ENCODE peak calls at places on chromosomes 3 and 15, in six cellular contexts. One of them, this sample, is unnamed.

GRCh38 chr3:14946749-14947104 is 656 bp upstream of the NR2C2 start:
- DNase-seq in lower lobe of right lung: no peak
- DNase-seq in iPS-NIHi11: no peak
- DNase-seq in Panc1: no peak
- DNase-seq in activated CD8-positive, alpha-beta memory T cell treated with anti-CD3 and anti-CD28 coated beads, Interleukin-2, amount 50 U/mL, for 48 hours: no peak
- DNase-seq in COR-L47: no peak
- DNase-seq in this sample: no peak

GRCh38 chr15:75043509-75044257 is 20.3 kb downstream of the PPCDC start:
- DNase-seq in lower lobe of right lung: peak
- DNase-seq in iPS-NIHi11: no peak
- DNase-seq in Panc1: no peak
- DNase-seq in activated CD8-positive, alpha-beta memory T cell treated with anti-CD3 and anti-CD28 coated beads, Interleukin-2, amount 50 U/mL, for 48 hours: no peak
- DNase-seq in COR-L47: no peak
- DNase-seq in this sample: no peak

GRCh38 chr15:64507293-64507802 is 47.0 kb downstream of the ZNF609 start:
- DNase-seq in lower lobe of right lung: peak
- DNase-seq in iPS-NIHi11: peak
- DNase-seq in Panc1: no peak
- DNase-seq in activated CD8-positive, alpha-beta memory T cell treated with anti-CD3 and anti-CD28 coated beads, Interleukin-2, amount 50 U/mL, for 48 hours: peak
- DNase-seq in COR-L47: no peak
- DNase-seq in this sample: no peak

GRCh38 chr3:43477600-43477999 is 144.2 kb downstream of the ANO10 start:
- DNase-seq in lower lobe of right lung: peak
- DNase-seq in iPS-NIHi11: no peak
- DNase-seq in Panc1: no peak
- DNase-seq in activated CD8-positive, alpha-beta memory T cell treated with anti-CD3 and anti-CD28 coated beads, Interleukin-2, amount 50 U/mL, for 48 hours: peak
- DNase-seq in COR-L47: no peak
- DNase-seq in this sample: no peak

GRCh38 chr3:69731080-69731479 is 8.2 kb upstream of the MITF start:
- DNase-seq in lower lobe of right lung: no peak
- DNase-seq in iPS-NIHi11: no peak
- DNase-seq in Panc1: no peak
- DNase-seq in activated CD8-positive, alpha-beta memory T cell treated with anti-CD3 and anti-CD28 coated beads, Interleukin-2, amount 50 U/mL, for 48 hours: no peak
- DNase-seq in COR-L47: no peak
- DNase-seq in this sample: no peak

GRCh38 chr3:122232485-122232884 is 49.0 kb downstream of the CASR start:
- DNase-seq in lower lobe of right lung: no peak
- DNase-seq in iPS-NIHi11: no peak
- DNase-seq in Panc1: no peak
- DNase-seq in activated CD8-positive, alpha-beta memory T cell treated with anti-CD3 and anti-CD28 coated beads, Interleukin-2, amount 50 U/mL, for 48 hours: no peak
- DNase-seq in COR-L47: no peak
- DNase-seq in this sample: no peak

GRCh38 chr3:194483850-194484249 is 3.0 kb downstream of the ATP13A3 start:
- DNase-seq in lower lobe of right lung: no peak
- DNase-seq in iPS-NIHi11: no peak
- DNase-seq in Panc1: no peak
- DNase-seq in activated CD8-positive, alpha-beta memory T cell treated with anti-CD3 and anti-CD28 coated beads, Interleukin-2, amount 50 U/mL, for 48 hours: no peak
- DNase-seq in COR-L47: no peak
- DNase-seq in this sample: no peak

GRCh38 chr3:45055411-45056143 is 29.5 kb downstream of the CLEC3B start:
- DNase-seq in lower lobe of right lung: no peak
- DNase-seq in iPS-NIHi11: peak
- DNase-seq in Panc1: no peak
- DNase-seq in activated CD8-positive, alpha-beta memory T cell treated with anti-CD3 and anti-CD28 coated beads, Interleukin-2, amount 50 U/mL, for 48 hours: no peak
- DNase-seq in COR-L47: no peak
- DNase-seq in this sample: peak

GRCh38 chr15:82571722-82572222 is 31.5 kb upstream of the RPS17 start:
- DNase-seq in lower lobe of right lung: peak
- DNase-seq in iPS-NIHi11: peak
- DNase-seq in Panc1: no peak
- DNase-seq in activated CD8-positive, alpha-beta memory T cell treated with anti-CD3 and anti-CD28 coated beads, Interleukin-2, amount 50 U/mL, for 48 hours: no peak
- DNase-seq in COR-L47: peak
- DNase-seq in this sample: peak

GRCh38 chr3:184874709-184875644 is 63.0 kb downstream of the VPS8 start:
- DNase-seq in lower lobe of right lung: no peak
- DNase-seq in iPS-NIHi11: peak
- DNase-seq in Panc1: peak
- DNase-seq in activated CD8-positive, alpha-beta memory T cell treated with anti-CD3 and anti-CD28 coated beads, Interleukin-2, amount 50 U/mL, for 48 hours: no peak
- DNase-seq in COR-L47: peak
- DNase-seq in this sample: peak

GRCh38 chr3:157082305-157082981 is 77.5 kb downstream of the CCNL1 start:
- DNase-seq in lower lobe of right lung: no peak
- DNase-seq in iPS-NIHi11: no peak
- DNase-seq in Panc1: no peak
- DNase-seq in activated CD8-positive, alpha-beta memory T cell treated with anti-CD3 and anti-CD28 coated beads, Interleukin-2, amount 50 U/mL, for 48 hours: no peak
- DNase-seq in COR-L47: no peak
- DNase-seq in this sample: no peak

GRCh38 chr3:97009427-97010019 is 195.1 kb downstream of the EPHA6 start:
- DNase-seq in lower lobe of right lung: no peak
- DNase-seq in iPS-NIHi11: no peak
- DNase-seq in Panc1: no peak
- DNase-seq in activated CD8-positive, alpha-beta memory T cell treated with anti-CD3 and anti-CD28 coated beads, Interleukin-2, amount 50 U/mL, for 48 hours: no peak
- DNase-seq in COR-L47: no peak
- DNase-seq in this sample: no peak

GRCh38 chr3:170709046-170709445 is 123.2 kb upstream of the SLC7A14 start:
- DNase-seq in lower lobe of right lung: no peak
- DNase-seq in iPS-NIHi11: no peak
- DNase-seq in Panc1: no peak
- DNase-seq in activated CD8-positive, alpha-beta memory T cell treated with anti-CD3 and anti-CD28 coated beads, Interleukin-2, amount 50 U/mL, for 48 hours: no peak
- DNase-seq in COR-L47: no peak
- DNase-seq in this sample: no peak

GRCh38 chr15:70281811-70282307 is 184.1 kb upstream of the TLE3 start:
- DNase-seq in lower lobe of right lung: no peak
- DNase-seq in iPS-NIHi11: no peak
- DNase-seq in Panc1: no peak
- DNase-seq in activated CD8-positive, alpha-beta memory T cell treated with anti-CD3 and anti-CD28 coated beads, Interleukin-2, amount 50 U/mL, for 48 hours: no peak
- DNase-seq in COR-L47: no peak
- DNase-seq in this sample: no peak

GRCh38 chr15:58203537-58203936 is 65.4 kb downstream of the AQP9 start:
- DNase-seq in lower lobe of right lung: no peak
- DNase-seq in iPS-NIHi11: no peak
- DNase-seq in Panc1: no peak
- DNase-seq in activated CD8-positive, alpha-beta memory T cell treated with anti-CD3 and anti-CD28 coated beads, Interleukin-2, amount 50 U/mL, for 48 hours: no peak
- DNase-seq in COR-L47: no peak
- DNase-seq in this sample: no peak

GRCh38 chr3:121681792-121682191 is 21.1 kb upstream of the HCLS1 start:
- DNase-seq in lower lobe of right lung: no peak
- DNase-seq in iPS-NIHi11: no peak
- DNase-seq in Panc1: no peak
- DNase-seq in activated CD8-positive, alpha-beta memory T cell treated with anti-CD3 and anti-CD28 coated beads, Interleukin-2, amount 50 U/mL, for 48 hours: no peak
- DNase-seq in COR-L47: no peak
- DNase-seq in this sample: no peak

GRCh38 chr3:190671658-190672057 is 157.8 kb downstream of the IL1RAP start:
- DNase-seq in lower lobe of right lung: no peak
- DNase-seq in iPS-NIHi11: no peak
- DNase-seq in Panc1: no peak
- DNase-seq in activated CD8-positive, alpha-beta memory T cell treated with anti-CD3 and anti-CD28 coated beads, Interleukin-2, amount 50 U/mL, for 48 hours: no peak
- DNase-seq in COR-L47: no peak
- DNase-seq in this sample: no peak

GRCh38 chr15:95341686-95342085 is 988.8 kb upstream of the NR2F2 start:
- DNase-seq in lower lobe of right lung: no peak
- DNase-seq in iPS-NIHi11: no peak
- DNase-seq in Panc1: no peak
- DNase-seq in activated CD8-positive, alpha-beta memory T cell treated with anti-CD3 and anti-CD28 coated beads, Interleukin-2, amount 50 U/mL, for 48 hours: no peak
- DNase-seq in COR-L47: no peak
- DNase-seq in this sample: no peak

This sample was measured in H7.